ENCODE peak calls at places on chromosomes 6 and 20, in four cellular contexts. W is HepG2, P is GM12878, D is K562. H is an unnamed sample.
A peak's percentile ranks its signal among the peaks of the same experiment; 100 is the strongest.

GRCh38 chr20:36745234-36745926 is 510 bp downstream of the NDRG3 start:
- DNase-seq in W (peak; percentile 34), P (no peak), D (no peak), H (peak; percentile 60)

GRCh38 chr6:98044168-98044567 is 761.2 kb upstream of the MMS22L start:
- DNase-seq in W (no peak), P (no peak), D (no peak), H (no peak)

GRCh38 chr6:7173843-7174503 is 66.2 kb downstream of the RREB1 start:
- DNase-seq in D (peak; percentile 91), P (no peak), W (no peak), H (peak; percentile 66)

GRCh38 chr6:130482645-130483390 is 117.0 kb downstream of the TMEM200A start:
- DNase-seq in P (no peak), D (no peak), W (no peak), H (no peak)

GRCh38 chr20:59743767-59744485 is 139.6 kb downstream of the PHACTR3 start:
- DNase-seq in D (no peak), W (no peak), P (no peak), H (peak; percentile 56)

GRCh38 chr6:163825033-163825432 is 410.5 kb downstream of the QKI start:
- DNase-seq in W (no peak), P (no peak), D (no peak), H (no peak)

GRCh38 chr20:32040142-32040953 is 11.7 kb upstream of the HCK start:
- DNase-seq in W (no peak), D (no peak), P (no peak), H (no peak)

GRCh38 chr20:54062812-54063280 is 7.5 kb downstream of the BCAS1 start:
- DNase-seq in W (peak; percentile 70), P (peak; percentile 82), D (peak; percentile 59), H (peak; percentile 62)

GRCh38 chr6:116419069-116419468 is 42.1 kb upstream of the CALHM6 start:
- DNase-seq in P (no peak), D (no peak), W (no peak), H (no peak)

GRCh38 chr6:25370175-25371036 is 91.2 kb downstream of the CARMIL1 start:
- DNase-seq in P (no peak), W (no peak), D (no peak), H (no peak)

GRCh38 chr6:98669371-98669770 is 165.0 kb upstream of the POU3F2 start:
- DNase-seq in P (no peak), W (no peak), D (no peak), H (peak; percentile 20)

GRCh38 chr6:114151070-114151685 is 180.2 kb upstream of the HDAC2 start:
- DNase-seq in D (no peak), P (no peak), W (no peak), H (no peak)

GRCh38 chr6:136921521-136921935 is 573 bp upstream of the SLC35D3 start:
- DNase-seq in P (no peak), W (no peak), D (no peak), H (peak; percentile 49)

GRCh38 chr6:29956518-29956917 is 14.2 kb downstream of the HLA-A start:
- DNase-seq in D (no peak), W (no peak), P (no peak), H (no peak)

GRCh38 chr6:2134559-2134958 is 110.8 kb downstream of the GMDS start:
- DNase-seq in W (no peak), D (no peak), P (no peak), H (no peak)
- TF ChIP-seq JUNB in W (no peak), D (no peak), P (peak; percentile 13), H (no peak)

DNA sequence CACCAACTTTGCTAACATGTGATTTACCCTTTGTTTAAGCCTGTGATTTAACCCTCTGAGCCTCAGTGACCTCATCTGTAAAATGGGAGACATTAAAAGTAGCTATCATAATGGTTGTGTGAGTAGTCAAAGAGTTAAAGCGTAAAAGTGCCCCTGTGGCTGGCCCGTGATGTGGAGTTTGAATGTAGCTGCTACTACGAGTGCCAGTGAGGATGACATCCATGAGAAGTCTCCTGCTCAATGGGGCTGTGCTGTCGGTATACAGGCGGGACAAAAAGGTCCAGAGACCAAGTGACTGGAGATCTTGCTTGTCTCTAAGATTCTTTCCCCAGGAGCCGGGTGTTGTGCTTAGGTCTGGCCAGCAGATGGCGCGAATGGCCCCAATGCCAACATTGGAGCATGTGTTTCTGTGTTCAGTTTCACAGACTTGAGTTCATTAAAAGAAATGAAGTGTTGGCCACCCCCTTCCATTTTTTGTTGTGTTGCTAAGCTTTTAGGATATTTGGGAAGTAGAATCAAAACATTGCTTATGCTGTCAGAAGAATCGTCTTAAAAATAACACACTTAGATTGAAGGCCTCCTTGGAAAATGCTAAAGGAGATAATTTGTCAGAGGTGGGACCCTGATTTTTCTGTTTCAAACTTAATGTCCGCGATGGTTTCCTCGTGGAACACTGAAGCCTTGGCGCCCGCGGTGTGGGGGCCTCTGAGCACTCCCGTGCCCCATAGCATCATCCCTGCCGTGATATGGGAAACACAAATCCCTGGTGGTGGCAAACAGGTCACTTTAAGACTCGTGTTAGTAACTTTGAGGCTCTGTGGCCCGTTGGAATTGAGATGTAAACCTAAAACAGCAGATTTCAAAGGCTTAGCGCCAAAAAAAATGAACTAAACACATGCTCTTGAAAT is 9.3 kb upstream of the RBM38 start:
- DNase-seq in D (peak; percentile 85), P (no peak), W (peak; percentile 71), H (peak; percentile 83)
- H3K4me2 ChIP-seq in D (no peak overlapping the region), P (no peak overlapping the region), W (no peak overlapping the region), H (no peak overlapping the region)

GRCh38 chr6:149615805-149616204 is 32.7 kb downstream of the KATNA1 start:
- DNase-seq in P (no peak), W (no peak), D (no peak), H (no peak)
- H3K79me2 ChIP-seq in P (no peaks in the 10 kb centered on the region), W (no peaks in the 10 kb centered on the region), D (no peaks in the 10 kb centered on the region), H (no peaks in the 10 kb centered on the region)

GRCh38 chr20:44091026-44091425 is 96.0 kb downstream of the JPH2 start:
- DNase-seq in W (no peak), D (no peak), P (no peak), H (no peak)

GRCh38 chr20:44087857-44088120 is 99.2 kb downstream of the JPH2 start:
- DNase-seq in W (no peak), D (no peak), P (no peak), H (no peak)

GRCh38 chr20:44087051-44087856 is 99.7 kb downstream of the JPH2 start:
- DNase-seq in D (no peak), P (no peak), W (no peak), H (no peak)

GRCh38 chr20:44092551-44093248 is 94.3 kb downstream of the JPH2 start:
- DNase-seq in W (peak; percentile 27), D (no peak), P (no peak), H (peak; percentile 83)

DNA sequence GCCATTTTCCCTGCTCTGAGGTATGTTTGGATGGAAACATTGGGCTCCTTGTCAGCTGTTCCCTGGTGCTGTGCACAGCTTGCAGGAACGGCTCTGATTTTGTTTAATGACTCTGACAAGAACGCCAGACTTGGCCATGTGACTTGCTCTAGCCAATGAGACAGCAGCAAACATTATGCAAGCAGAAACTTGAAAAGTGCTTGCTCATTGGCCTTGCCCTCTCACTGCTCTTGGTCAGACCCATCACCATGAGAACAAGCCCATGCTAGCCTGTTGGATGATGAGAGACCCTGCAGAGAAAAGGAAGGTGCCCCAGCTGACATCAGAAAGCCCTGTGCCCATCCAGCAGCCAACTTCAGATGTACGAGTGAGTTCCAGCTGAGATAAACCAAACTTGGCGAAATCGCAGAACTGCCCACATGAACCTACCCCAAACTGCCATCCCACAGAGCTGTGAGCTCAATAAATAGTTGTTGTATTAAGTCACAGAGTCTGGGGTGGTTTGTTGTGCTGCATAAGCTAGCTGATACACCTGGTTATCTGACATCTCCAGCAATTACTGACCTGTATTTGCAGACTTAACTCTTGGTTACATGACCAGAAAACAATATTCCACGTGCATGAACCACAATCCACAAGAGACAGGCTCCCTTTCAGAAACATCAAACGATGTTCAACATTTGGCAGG is 96.9 kb downstream of the JPH2 start:
- DNase-seq in W (peak; percentile 25), P (peak; percentile 57), D (peak; percentile 62), H (no peak)
- TF ChIP-seq JUNB in W (no peak), P (no peak), D (no peak), H (no peak)